ENCODE peak calls at places on chromosome 5, in five cellular contexts. C is epithelial cell of proximal tubule, J is cardiac muscle cell, M is fibroblast of the aortic adventitia, D is lower leg skin. O is an unnamed sample.

GRCh38 chr5:39578887-39579497 is 154.2 kb upstream of the DAB2 start:
- DNase-seq in D (no peak), M (peak), C (no peak), J (peak), O (peak)

GRCh38 chr5:112366987-112367386 is 52.1 kb downstream of the EPB41L4A start:
- DNase-seq in C (no peak), J (peak), M (no peak), D (no peak), O (peak)

GRCh38 chr5:132813599-132814440 is 718 bp downstream of the SOWAHA start:
- DNase-seq in M (no peak), D (peak), J (no peak), C (no peak), O (peak)

GRCh38 chr5:3103241-3103855 is 351.9 kb upstream of the IRX2 start:
- DNase-seq in D (no peak), C (no peak), J (no peak), M (no peak), O (no peak)

GRCh38 chr5:33194914-33195313 is 245.9 kb upstream of the TARS1 start:
- DNase-seq in M (no peak), J (no peak), D (no peak), C (no peak), O (no peak)

GRCh38 chr5:178551059-178551458 is 39.1 kb downstream of the COL23A1 start:
- DNase-seq in D (no peak), C (no peak), M (peak), J (peak), O (peak)

GRCh38 chr5:111676496-111676895 is 80.5 kb downstream of the NREP start:
- DNase-seq in J (no peak), D (no peak), M (peak), C (no peak), O (no peak)

GRCh38 chr5:124034963-124035362 is 523.0 kb downstream of the CSNK1G3 start:
- DNase-seq in J (no peak), C (no peak), D (no peak), M (no peak), O (no peak)

GRCh38 chr5:126501448-126501847 is 78.2 kb downstream of the GRAMD2B start:
- DNase-seq in C (no peak), J (no peak), D (no peak), M (no peak), O (no peak)

GRCh38 chr5:13214182-13214581 is 730.3 kb downstream of the DNAH5 start:
- DNase-seq in M (no peak), D (no peak), C (no peak), J (no peak), O (no peak)

GRCh38 chr5:75670571-75670970 is 46.7 kb downstream of the POC5 start:
- DNase-seq in C (peak), M (peak), J (peak), D (no peak), O (peak)

GRCh38 chr5:78908173-78908901 is 76.8 kb downstream of the ARSB start:
- DNase-seq in C (no peak), J (peak), D (no peak), M (peak), O (peak)

GRCh38 chr5:103849934-103850333 is 287.3 kb upstream of the NUDT12 start:
- DNase-seq in D (no peak), J (peak), M (peak), C (peak), O (peak)

GRCh38 chr5:128378196-128378595 is 159.8 kb downstream of the FBN2 start:
- DNase-seq in M (no peak), C (no peak), D (no peak), J (no peak), O (peak)

GRCh38 chr5:109688647-109688998 is 1.1 kb upstream of the MAN2A1 start:
- DNase-seq in C (no peak), D (no peak), M (no peak), J (no peak), O (peak)

GRCh38 chr5:35436441-35437057 is 181.1 kb upstream of the SPEF2 start:
- DNase-seq in C (no peak), M (peak), J (peak), D (no peak), O (peak)

GRCh38 chr5:115415143-115415491 is 118.7 kb upstream of the CCDC112 start:
- DNase-seq in J (peak), M (peak), C (peak), D (no peak), O (peak)

GRCh38 chr5:7638456-7638855 is 212.5 kb downstream of the CFAP90 start:
- DNase-seq in J (no peak), D (no peak), C (no peak), M (no peak), O (peak)

GRCh38 chr5:180187767-180188166 is 21.2 kb downstream of the RASGEF1C start:
- DNase-seq in J (no peak), M (no peak), C (no peak), D (no peak), O (no peak)

GRCh38 chr5:122896598-122897282 is 51.3 kb downstream of the SNX24 start:
- DNase-seq in M (peak), J (peak), C (no peak), D (no peak), O (peak)

GRCh38 chr5:1111727-1112289 is at the start of gene SLC12A7:
- DNase-seq in C (no peak), M (no peak), J (peak), D (no peak), O (no peak)

GRCh38 chr5:132765311-132766019 is 11.6 kb downstream of the SEPTIN8 start:
- DNase-seq in D (peak), J (no peak), C (no peak), M (no peak), O (no peak)

GRCh38 chr5:4511996-4512656 is 628.0 kb upstream of the ADAMTS16 start:
- DNase-seq in M (no peak), C (no peak), D (peak), J (no peak), O (no peak)

GRCh38 chr5:56512314-56512996 is 279.3 kb upstream of the ANKRD55 start:
- DNase-seq in D (no peak), C (no peak), J (peak), M (no peak), O (no peak)

DNA sequence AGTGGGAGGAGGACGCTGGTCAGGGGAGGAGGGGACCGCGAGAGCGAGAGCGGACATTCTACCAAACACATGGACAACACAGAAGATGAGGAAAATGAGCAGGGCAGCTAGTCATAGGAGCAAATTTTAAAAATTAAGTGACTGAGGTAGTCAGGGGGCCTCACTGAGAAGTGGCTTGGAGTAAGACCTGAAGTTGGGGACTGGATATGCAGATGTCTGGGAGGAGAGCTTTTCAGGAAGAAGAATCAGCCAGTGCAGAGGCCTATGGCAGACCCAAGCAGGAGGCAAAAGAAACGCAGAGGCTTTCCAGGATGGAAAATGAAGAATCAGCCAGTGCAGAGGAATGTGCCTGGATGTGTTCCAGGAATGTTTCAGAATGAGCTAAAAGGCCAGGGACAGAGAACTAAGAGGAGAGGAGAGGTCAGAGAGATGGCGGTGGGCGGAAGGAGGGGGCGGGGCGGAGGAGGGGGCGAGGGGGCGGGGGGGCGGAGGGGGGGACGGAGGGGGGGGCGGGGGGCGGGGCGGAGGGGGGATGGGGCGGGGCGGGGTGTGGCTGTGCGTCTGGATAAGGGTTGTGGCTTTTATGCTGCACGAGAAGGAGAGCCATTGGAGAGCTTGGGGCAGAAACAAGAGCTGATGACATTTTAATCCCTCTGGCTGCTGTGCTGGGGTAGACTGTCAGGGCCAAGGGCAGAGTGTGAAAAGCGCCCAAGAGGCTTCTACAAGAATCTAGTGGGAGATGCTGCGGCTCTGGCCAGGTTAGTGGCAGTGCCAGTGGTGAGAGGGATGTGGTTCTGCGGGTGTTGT is 129.6 kb downstream of the KCNIP1 start:
- DNase-seq in C (peak), D (peak), J (peak), M (peak), O (peak)
- TF ChIP-seq CTCF in C (no peak), D (no peak), J (no peak), M (no peak), O (no peak)

GRCh38 chr5:177312649-177313181 is 1.0 kb upstream of the MXD3 start:
- DNase-seq in C (no peak), M (no peak), D (no peak), J (no peak), O (no peak)
- H3K4me3 ChIP-seq in C (peak), M (peak), D (no peak), J (peak), O (peak)

GRCh38 chr5:92676839-92677197 is 904.2 kb downstream of the NR2F1-AS1 start:
- DNase-seq in C (no peak), D (no peak), M (no peak), J (no peak), O (no peak)

GRCh38 chr5:92674322-92674721 is 906.7 kb downstream of the NR2F1-AS1 start:
- DNase-seq in D (no peak), J (no peak), M (no peak), C (no peak), O (no peak)

GRCh38 chr5:92676120-92676838 is 904.7 kb downstream of the NR2F1-AS1 start:
- DNase-seq in C (no peak), M (no peak), J (no peak), D (no peak), O (no peak)

DNA sequence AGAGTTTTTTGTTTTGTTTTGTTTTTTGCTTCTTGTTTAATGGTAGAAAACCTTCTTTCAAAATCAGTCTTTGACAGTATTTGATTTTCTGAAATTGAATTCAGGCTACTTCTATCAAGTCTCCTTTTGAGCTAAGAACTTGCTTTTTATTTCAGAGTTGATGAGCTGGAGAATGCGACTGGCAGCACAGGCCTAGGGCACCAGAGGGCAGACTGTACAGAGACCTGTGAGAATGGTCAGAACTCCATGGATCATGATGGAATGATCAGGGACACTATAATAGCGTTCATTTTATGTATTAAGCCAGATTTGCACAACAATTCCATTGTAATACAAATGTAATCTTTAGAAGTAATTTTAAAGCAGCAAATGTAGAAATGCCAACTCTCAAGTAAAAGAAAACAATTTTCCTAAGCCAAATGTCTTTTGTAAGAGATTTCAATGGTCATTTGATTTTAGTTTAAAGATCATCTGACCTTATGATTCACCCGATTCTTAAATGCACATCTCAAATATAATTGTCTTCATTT is 902.4 kb downstream of the NR2F1-AS1 start:
- DNase-seq in C (no peak), D (no peak), J (peak), M (peak), O (no peak)
- TF ChIP-seq CTCF in C (peak), D (no peak), J (peak), M (peak), O (peak)

DNA sequence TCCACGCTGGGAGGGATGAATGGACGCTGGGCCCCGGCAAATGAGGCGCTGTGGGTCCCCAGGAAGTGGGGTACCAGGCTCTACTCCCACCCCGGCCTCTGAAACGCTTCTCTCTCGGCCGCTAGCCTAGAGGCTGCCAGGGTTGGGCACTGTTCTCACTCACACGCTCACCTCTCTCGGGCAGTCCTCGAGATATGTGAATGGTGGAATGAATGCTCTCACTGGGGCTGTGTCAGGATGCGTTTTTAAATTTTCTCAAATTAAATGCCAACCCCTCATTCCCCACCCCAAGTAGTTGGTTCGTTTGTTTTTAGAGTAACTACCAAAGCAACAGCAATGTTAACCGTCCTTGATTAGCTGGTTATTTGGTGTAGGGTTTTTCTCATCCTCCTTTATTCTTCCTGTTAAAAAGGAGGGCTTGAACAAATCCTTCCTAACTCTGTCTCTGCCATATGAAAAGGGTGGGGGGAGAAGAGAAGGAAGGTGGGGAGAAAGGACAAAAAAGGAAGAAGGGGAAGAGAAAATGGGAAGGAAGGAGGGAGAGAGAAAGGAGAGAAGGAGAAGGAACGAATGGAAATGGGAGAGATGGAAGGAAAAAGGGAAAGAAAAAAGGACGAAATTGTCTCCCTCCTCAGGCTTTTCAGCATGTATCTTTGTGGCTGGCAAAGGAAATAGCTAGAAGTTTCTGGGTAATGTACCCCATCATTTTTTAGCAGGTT is 1.4 kb upstream of the EBF1 start:
- DNase-seq in J (no peak), D (peak), M (no peak), C (no peak), O (no peak)
- H3K4me3 ChIP-seq in J (peak), D (peak), M (peak), C (no peak), O (peak)

GRCh38 chr5:146049704-146050026 is 55.7 kb downstream of the PLAC8L1 start:
- DNase-seq in D (no peak), M (no peak), J (no peak), C (no peak), O (no peak)

GRCh38 chr5:146050061-146050460 is 55.3 kb downstream of the PLAC8L1 start:
- DNase-seq in C (no peak), D (no peak), M (no peak), J (no peak), O (no peak)

GRCh38 chr5:146051678-146052077 is 53.7 kb downstream of the PLAC8L1 start:
- DNase-seq in D (no peak), M (peak), J (no peak), C (no peak), O (peak)

GRCh38 chr5:146055432-146055831 is 49.9 kb downstream of the PLAC8L1 start:
- DNase-seq in M (no peak), C (no peak), J (no peak), D (no peak), O (no peak)

GRCh38 chr5:146052780-146053179 is 52.6 kb downstream of the PLAC8L1 start:
- DNase-seq in M (no peak), J (no peak), D (no peak), C (no peak), O (peak)
- TF ChIP-seq CTCF in M (peak), J (peak), D (no peak), C (peak), O (peak)

GRCh38 chr5:73499756-73500155 is 1.5 kb downstream of the BTF3 start:
- DNase-seq in D (no peak), J (no peak), C (no peak), M (no peak), O (no peak)
- H3K4me3 ChIP-seq in D (no peak), J (peak), C (peak), M (peak), O (peak)

GRCh38 chr5:159511570-159511969 is 181.3 kb upstream of the IL12B start:
- DNase-seq in M (no peak), J (no peak), D (no peak), C (no peak), O (no peak)

GRCh38 chr5:159509002-159509660 is 178.8 kb upstream of the IL12B start:
- DNase-seq in M (no peak), C (no peak), J (peak), D (no peak), O (no peak)

GRCh38 chr5:159508344-159508743 is 178.1 kb upstream of the IL12B start:
- DNase-seq in D (no peak), C (no peak), J (no peak), M (peak), O (no peak)

GRCh38 chr5:159507661-159508060 is 177.4 kb upstream of the IL12B start:
- DNase-seq in D (no peak), M (no peak), J (no peak), C (no peak), O (no peak)

DNA sequence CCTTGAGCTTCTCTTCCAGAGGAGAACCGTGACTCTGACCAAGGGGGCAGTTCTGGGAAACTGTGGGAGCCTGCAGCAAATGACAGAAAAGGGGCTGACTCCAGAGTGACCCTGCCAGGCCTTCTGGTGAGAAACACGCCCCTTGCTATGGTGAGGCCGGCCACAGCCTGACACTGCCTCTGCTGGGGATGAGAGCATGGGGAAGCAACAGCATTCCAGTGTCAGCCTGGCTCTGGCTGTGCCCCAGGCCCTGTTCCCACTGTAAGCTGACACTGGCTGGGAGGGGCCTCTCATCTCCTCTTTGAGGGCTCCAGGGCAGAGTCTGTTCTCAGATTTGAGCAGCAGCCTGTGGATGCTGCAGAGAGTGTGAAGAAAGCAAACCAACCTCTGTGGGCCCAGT is 180.0 kb upstream of the IL12B start:
- DNase-seq in C (no peak), D (peak), M (peak), J (peak), O (peak)
- TF ChIP-seq CTCF in C (no peak), D (no peak), M (no peak), J (peak), O (peak)

DNA sequence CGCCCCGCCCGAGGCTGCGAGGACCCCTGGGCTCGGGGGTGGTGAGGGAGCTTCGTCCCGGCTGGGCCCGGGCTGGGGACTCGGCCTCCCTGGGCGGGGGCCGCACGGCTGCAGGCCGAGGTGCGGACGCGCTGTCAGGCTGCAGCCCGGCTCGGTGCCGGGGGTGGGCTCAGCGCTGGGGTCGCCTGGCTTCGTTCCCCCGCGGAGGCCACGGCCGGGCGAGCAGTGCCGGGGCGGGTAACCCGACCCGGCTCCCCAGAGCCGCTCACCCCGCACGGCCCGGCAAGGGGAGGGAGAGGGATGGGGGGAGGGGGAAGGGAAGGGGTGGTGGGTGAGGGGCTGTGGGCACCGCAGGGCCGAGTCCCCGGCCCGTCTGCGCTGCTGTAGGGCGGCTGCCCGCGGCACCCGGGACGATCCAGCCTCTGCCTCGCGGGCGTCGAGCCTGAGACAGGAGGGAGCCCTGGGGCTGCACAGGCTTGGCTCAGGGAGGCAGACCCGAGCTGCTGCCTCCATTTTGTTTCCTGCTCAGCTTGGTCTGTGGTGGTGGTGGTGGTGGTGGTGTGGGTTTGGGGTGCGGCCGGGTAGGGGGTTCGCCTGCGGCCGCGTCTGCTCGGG is 962 bp upstream of the NSD1 start:
- DNase-seq in M (no peak), J (peak), C (no peak), D (no peak), O (peak)
- H3K4me3 ChIP-seq in M (no peak), J (no peak), C (peak), D (peak), O (peak)

O was measured in choroid plexus epithelial cell.